ENCODE peak calls at places on chromosomes 11 and 22, in eight cellular contexts. One of them, this sample, is unnamed.

GRCh38 chr22:34973016-34973415 is 92.9 kb upstream of the ISX start:
- DNase-seq in COR-L47: no peak
- DNase-seq in stimulated activated CD4-positive, alpha-beta T cell treated with anti-CD3 and anti-CD28 coated beads, Interleukin-12 subunit alpha, Interleukin-12 subunit beta, amount 100 ng/mL, for 4 hours: no peak
- DNase-seq in upper lobe of right lung: no peak
- DNase-seq in stimulated activated naive CD4-positive, alpha-beta T cell treated with Interleukin-2 at 50 U/mL for 16 hours: no peak
- DNase-seq in NCI-H187 treated with DMSO at 0.1 percent for 48 hours: no peak
- DNase-seq in neural progenitor cell: peak; percentile 33
- DNase-seq in mucosa of gallbladder: no peak
- DNase-seq in this sample: no peak

GRCh38 chr11:109432105-109432504 is 10.1 kb downstream of the C11orf87 start:
- DNase-seq in COR-L47: no peak
- DNase-seq in stimulated activated CD4-positive, alpha-beta T cell treated with anti-CD3 and anti-CD28 coated beads, Interleukin-12 subunit alpha, Interleukin-12 subunit beta, amount 100 ng/mL, for 4 hours: no peak
- DNase-seq in upper lobe of right lung: no peak
- DNase-seq in stimulated activated naive CD4-positive, alpha-beta T cell treated with Interleukin-2 at 50 U/mL for 16 hours: no peak
- DNase-seq in NCI-H187 treated with DMSO at 0.1 percent for 48 hours: no peak
- DNase-seq in neural progenitor cell: no peak
- DNase-seq in mucosa of gallbladder: no peak
- DNase-seq in this sample: no peak

GRCh38 chr22:43228330-43228729 is 41.4 kb upstream of the TTLL12 start:
- DNase-seq in COR-L47: no peak
- DNase-seq in stimulated activated CD4-positive, alpha-beta T cell treated with anti-CD3 and anti-CD28 coated beads, Interleukin-12 subunit alpha, Interleukin-12 subunit beta, amount 100 ng/mL, for 4 hours: no peak
- DNase-seq in upper lobe of right lung: no peak
- DNase-seq in stimulated activated naive CD4-positive, alpha-beta T cell treated with Interleukin-2 at 50 U/mL for 16 hours: no peak
- DNase-seq in NCI-H187 treated with DMSO at 0.1 percent for 48 hours: no peak
- DNase-seq in neural progenitor cell: peak; percentile 57
- DNase-seq in mucosa of gallbladder: no peak
- DNase-seq in this sample: no peak

GRCh38 chr11:103420593-103420992 is 311.4 kb downstream of the DYNC2H1 start:
- DNase-seq in COR-L47: no peak
- DNase-seq in stimulated activated CD4-positive, alpha-beta T cell treated with anti-CD3 and anti-CD28 coated beads, Interleukin-12 subunit alpha, Interleukin-12 subunit beta, amount 100 ng/mL, for 4 hours: no peak
- DNase-seq in upper lobe of right lung: no peak
- DNase-seq in stimulated activated naive CD4-positive, alpha-beta T cell treated with Interleukin-2 at 50 U/mL for 16 hours: no peak
- DNase-seq in NCI-H187 treated with DMSO at 0.1 percent for 48 hours: no peak
- DNase-seq in neural progenitor cell: no peak
- DNase-seq in mucosa of gallbladder: no peak
- DNase-seq in this sample: no peak

GRCh38 chr22:42431401-42432019 is 693 bp downstream of the NFAM1 start:
- DNase-seq in COR-L47: no peak
- DNase-seq in stimulated activated CD4-positive, alpha-beta T cell treated with anti-CD3 and anti-CD28 coated beads, Interleukin-12 subunit alpha, Interleukin-12 subunit beta, amount 100 ng/mL, for 4 hours: no peak
- DNase-seq in upper lobe of right lung: no peak
- DNase-seq in stimulated activated naive CD4-positive, alpha-beta T cell treated with Interleukin-2 at 50 U/mL for 16 hours: no peak
- DNase-seq in NCI-H187 treated with DMSO at 0.1 percent for 48 hours: no peak
- DNase-seq in neural progenitor cell: no peak
- DNase-seq in mucosa of gallbladder: no peak
- DNase-seq in this sample: no peak

GRCh38 chr11:45872513-45873356 is 12.7 kb upstream of the MAPK8IP1 start:
- DNase-seq in COR-L47: peak; percentile 52
- DNase-seq in stimulated activated CD4-positive, alpha-beta T cell treated with anti-CD3 and anti-CD28 coated beads, Interleukin-12 subunit alpha, Interleukin-12 subunit beta, amount 100 ng/mL, for 4 hours: no peak
- DNase-seq in upper lobe of right lung: peak; percentile 69
- DNase-seq in stimulated activated naive CD4-positive, alpha-beta T cell treated with Interleukin-2 at 50 U/mL for 16 hours: no peak
- DNase-seq in NCI-H187 treated with DMSO at 0.1 percent for 48 hours: no peak
- DNase-seq in neural progenitor cell: peak; percentile 89
- DNase-seq in mucosa of gallbladder: no peak
- DNase-seq in this sample: peak; percentile 42

GRCh38 chr11:70032470-70032795 is 45.7 kb upstream of the ANO1 start:
- DNase-seq in COR-L47: no peak
- DNase-seq in stimulated activated CD4-positive, alpha-beta T cell treated with anti-CD3 and anti-CD28 coated beads, Interleukin-12 subunit alpha, Interleukin-12 subunit beta, amount 100 ng/mL, for 4 hours: no peak
- DNase-seq in upper lobe of right lung: no peak
- DNase-seq in stimulated activated naive CD4-positive, alpha-beta T cell treated with Interleukin-2 at 50 U/mL for 16 hours: no peak
- DNase-seq in NCI-H187 treated with DMSO at 0.1 percent for 48 hours: no peak
- DNase-seq in neural progenitor cell: no peak
- DNase-seq in mucosa of gallbladder: no peak
- DNase-seq in this sample: no peak

GRCh38 chr11:126112547-126112946 is 49.9 kb upstream of the CDON start:
- DNase-seq in COR-L47: no peak
- DNase-seq in stimulated activated CD4-positive, alpha-beta T cell treated with anti-CD3 and anti-CD28 coated beads, Interleukin-12 subunit alpha, Interleukin-12 subunit beta, amount 100 ng/mL, for 4 hours: no peak
- DNase-seq in upper lobe of right lung: no peak
- DNase-seq in stimulated activated naive CD4-positive, alpha-beta T cell treated with Interleukin-2 at 50 U/mL for 16 hours: no peak
- DNase-seq in NCI-H187 treated with DMSO at 0.1 percent for 48 hours: no peak
- DNase-seq in neural progenitor cell: no peak
- DNase-seq in mucosa of gallbladder: no peak
- DNase-seq in this sample: no peak

GRCh38 chr11:57556041-57556440 is 11.4 kb downstream of the UBE2L6 start:
- DNase-seq in COR-L47: no peak
- DNase-seq in stimulated activated CD4-positive, alpha-beta T cell treated with anti-CD3 and anti-CD28 coated beads, Interleukin-12 subunit alpha, Interleukin-12 subunit beta, amount 100 ng/mL, for 4 hours: no peak
- DNase-seq in upper lobe of right lung: no peak
- DNase-seq in stimulated activated naive CD4-positive, alpha-beta T cell treated with Interleukin-2 at 50 U/mL for 16 hours: no peak
- DNase-seq in NCI-H187 treated with DMSO at 0.1 percent for 48 hours: no peak
- DNase-seq in neural progenitor cell: no peak
- DNase-seq in mucosa of gallbladder: no peak
- DNase-seq in this sample: no peak

GRCh38 chr22:22533417-22533816 is 13.3 kb upstream of the ZNF280A start:
- DNase-seq in COR-L47: no peak
- DNase-seq in stimulated activated CD4-positive, alpha-beta T cell treated with anti-CD3 and anti-CD28 coated beads, Interleukin-12 subunit alpha, Interleukin-12 subunit beta, amount 100 ng/mL, for 4 hours: no peak
- DNase-seq in upper lobe of right lung: no peak
- DNase-seq in stimulated activated naive CD4-positive, alpha-beta T cell treated with Interleukin-2 at 50 U/mL for 16 hours: no peak
- DNase-seq in NCI-H187 treated with DMSO at 0.1 percent for 48 hours: no peak
- DNase-seq in neural progenitor cell: no peak
- DNase-seq in mucosa of gallbladder: no peak
- DNase-seq in this sample: no peak

GRCh38 chr11:36019722-36020121 is 75.9 kb downstream of the LDLRAD3 start:
- DNase-seq in COR-L47: no peak
- DNase-seq in stimulated activated CD4-positive, alpha-beta T cell treated with anti-CD3 and anti-CD28 coated beads, Interleukin-12 subunit alpha, Interleukin-12 subunit beta, amount 100 ng/mL, for 4 hours: no peak
- DNase-seq in upper lobe of right lung: no peak
- DNase-seq in stimulated activated naive CD4-positive, alpha-beta T cell treated with Interleukin-2 at 50 U/mL for 16 hours: no peak
- DNase-seq in NCI-H187 treated with DMSO at 0.1 percent for 48 hours: no peak
- DNase-seq in neural progenitor cell: no peak
- DNase-seq in mucosa of gallbladder: no peak
- DNase-seq in this sample: no peak

GRCh38 chr11:79440451-79441158 is at the start of gene TENM4:
- DNase-seq in COR-L47: peak; percentile 77
- DNase-seq in stimulated activated CD4-positive, alpha-beta T cell treated with anti-CD3 and anti-CD28 coated beads, Interleukin-12 subunit alpha, Interleukin-12 subunit beta, amount 100 ng/mL, for 4 hours: no peak
- DNase-seq in upper lobe of right lung: peak; percentile 70
- DNase-seq in stimulated activated naive CD4-positive, alpha-beta T cell treated with Interleukin-2 at 50 U/mL for 16 hours: no peak
- DNase-seq in NCI-H187 treated with DMSO at 0.1 percent for 48 hours: no peak
- DNase-seq in neural progenitor cell: peak; percentile 83
- DNase-seq in mucosa of gallbladder: peak; percentile 54
- DNase-seq in this sample: no peak

GRCh38 chr11:66559141-66559861 is 9.1 kb downstream of the CTSF start:
- DNase-seq in COR-L47: no peak
- DNase-seq in stimulated activated CD4-positive, alpha-beta T cell treated with anti-CD3 and anti-CD28 coated beads, Interleukin-12 subunit alpha, Interleukin-12 subunit beta, amount 100 ng/mL, for 4 hours: peak; percentile 34
- DNase-seq in upper lobe of right lung: no peak
- DNase-seq in stimulated activated naive CD4-positive, alpha-beta T cell treated with Interleukin-2 at 50 U/mL for 16 hours: peak; percentile 9
- DNase-seq in NCI-H187 treated with DMSO at 0.1 percent for 48 hours: no peak
- DNase-seq in neural progenitor cell: no peak
- DNase-seq in mucosa of gallbladder: no peak
- DNase-seq in this sample: peak; percentile 15

GRCh38 chr11:32100495-32100894 is 9.6 kb downstream of the RCN1 start:
- DNase-seq in COR-L47: no peak
- DNase-seq in stimulated activated CD4-positive, alpha-beta T cell treated with anti-CD3 and anti-CD28 coated beads, Interleukin-12 subunit alpha, Interleukin-12 subunit beta, amount 100 ng/mL, for 4 hours: no peak
- DNase-seq in upper lobe of right lung: no peak
- DNase-seq in stimulated activated naive CD4-positive, alpha-beta T cell treated with Interleukin-2 at 50 U/mL for 16 hours: no peak
- DNase-seq in NCI-H187 treated with DMSO at 0.1 percent for 48 hours: no peak
- DNase-seq in neural progenitor cell: no peak
- DNase-seq in mucosa of gallbladder: no peak
- DNase-seq in this sample: no peak

GRCh38 chr22:19663821-19664325 is 50.4 kb upstream of the SEPTIN5 start:
- DNase-seq in COR-L47: peak; percentile 30
- DNase-seq in stimulated activated CD4-positive, alpha-beta T cell treated with anti-CD3 and anti-CD28 coated beads, Interleukin-12 subunit alpha, Interleukin-12 subunit beta, amount 100 ng/mL, for 4 hours: no peak
- DNase-seq in upper lobe of right lung: no peak
- DNase-seq in stimulated activated naive CD4-positive, alpha-beta T cell treated with Interleukin-2 at 50 U/mL for 16 hours: no peak
- DNase-seq in NCI-H187 treated with DMSO at 0.1 percent for 48 hours: no peak
- DNase-seq in neural progenitor cell: peak; percentile 31
- DNase-seq in mucosa of gallbladder: no peak
- DNase-seq in this sample: no peak

GRCh38 chr22:32628626-32629587 is 154.3 kb downstream of the FBXO7 start:
- DNase-seq in COR-L47: no peak
- DNase-seq in stimulated activated CD4-positive, alpha-beta T cell treated with anti-CD3 and anti-CD28 coated beads, Interleukin-12 subunit alpha, Interleukin-12 subunit beta, amount 100 ng/mL, for 4 hours: no peak
- DNase-seq in upper lobe of right lung: no peak
- DNase-seq in stimulated activated naive CD4-positive, alpha-beta T cell treated with Interleukin-2 at 50 U/mL for 16 hours: no peak
- DNase-seq in NCI-H187 treated with DMSO at 0.1 percent for 48 hours: no peak
- DNase-seq in neural progenitor cell: no peak
- DNase-seq in mucosa of gallbladder: no peak
- DNase-seq in this sample: no peak

GRCh38 chr11:91257593-91258170 is 966.9 kb upstream of the FAT3 start:
- DNase-seq in COR-L47: no peak
- DNase-seq in stimulated activated CD4-positive, alpha-beta T cell treated with anti-CD3 and anti-CD28 coated beads, Interleukin-12 subunit alpha, Interleukin-12 subunit beta, amount 100 ng/mL, for 4 hours: no peak
- DNase-seq in upper lobe of right lung: no peak
- DNase-seq in stimulated activated naive CD4-positive, alpha-beta T cell treated with Interleukin-2 at 50 U/mL for 16 hours: no peak
- DNase-seq in NCI-H187 treated with DMSO at 0.1 percent for 48 hours: no peak
- DNase-seq in neural progenitor cell: no peak
- DNase-seq in mucosa of gallbladder: no peak
- DNase-seq in this sample: no peak

GRCh38 chr11:1041936-1042608 is 5.6 kb upstream of the MUC6 start:
- DNase-seq in COR-L47: no peak
- DNase-seq in stimulated activated CD4-positive, alpha-beta T cell treated with anti-CD3 and anti-CD28 coated beads, Interleukin-12 subunit alpha, Interleukin-12 subunit beta, amount 100 ng/mL, for 4 hours: no peak
- DNase-seq in upper lobe of right lung: peak; percentile 70
- DNase-seq in stimulated activated naive CD4-positive, alpha-beta T cell treated with Interleukin-2 at 50 U/mL for 16 hours: no peak
- DNase-seq in NCI-H187 treated with DMSO at 0.1 percent for 48 hours: no peak
- DNase-seq in neural progenitor cell: no peak
- DNase-seq in mucosa of gallbladder: peak; percentile 65
- DNase-seq in this sample: peak; percentile 53

GRCh38 chr11:107006076-107006833 is 12.0 kb downstream of the GUCY1A2 start:
- DNase-seq in COR-L47: no peak
- DNase-seq in stimulated activated CD4-positive, alpha-beta T cell treated with anti-CD3 and anti-CD28 coated beads, Interleukin-12 subunit alpha, Interleukin-12 subunit beta, amount 100 ng/mL, for 4 hours: no peak
- DNase-seq in upper lobe of right lung: no peak
- DNase-seq in stimulated activated naive CD4-positive, alpha-beta T cell treated with Interleukin-2 at 50 U/mL for 16 hours: no peak
- DNase-seq in NCI-H187 treated with DMSO at 0.1 percent for 48 hours: no peak
- DNase-seq in neural progenitor cell: no peak
- DNase-seq in mucosa of gallbladder: no peak
- DNase-seq in this sample: no peak

GRCh38 chr22:45579306-45579705 is 76.6 kb downstream of the FBLN1 start:
- DNase-seq in COR-L47: no peak
- DNase-seq in stimulated activated CD4-positive, alpha-beta T cell treated with anti-CD3 and anti-CD28 coated beads, Interleukin-12 subunit alpha, Interleukin-12 subunit beta, amount 100 ng/mL, for 4 hours: no peak
- DNase-seq in upper lobe of right lung: no peak
- DNase-seq in stimulated activated naive CD4-positive, alpha-beta T cell treated with Interleukin-2 at 50 U/mL for 16 hours: no peak
- DNase-seq in NCI-H187 treated with DMSO at 0.1 percent for 48 hours: no peak
- DNase-seq in neural progenitor cell: no peak
- DNase-seq in mucosa of gallbladder: no peak
- DNase-seq in this sample: no peak

GRCh38 chr11:29578806-29579205 is 438.0 kb downstream of the KCNA4 start:
- DNase-seq in COR-L47: no peak
- DNase-seq in stimulated activated CD4-positive, alpha-beta T cell treated with anti-CD3 and anti-CD28 coated beads, Interleukin-12 subunit alpha, Interleukin-12 subunit beta, amount 100 ng/mL, for 4 hours: no peak
- DNase-seq in upper lobe of right lung: no peak
- DNase-seq in stimulated activated naive CD4-positive, alpha-beta T cell treated with Interleukin-2 at 50 U/mL for 16 hours: no peak
- DNase-seq in NCI-H187 treated with DMSO at 0.1 percent for 48 hours: no peak
- DNase-seq in neural progenitor cell: no peak
- DNase-seq in mucosa of gallbladder: no peak
- DNase-seq in this sample: no peak

GRCh38 chr11:12640926-12641849 is 33.0 kb upstream of the TEAD1 start:
- DNase-seq in COR-L47: no peak
- DNase-seq in stimulated activated CD4-positive, alpha-beta T cell treated with anti-CD3 and anti-CD28 coated beads, Interleukin-12 subunit alpha, Interleukin-12 subunit beta, amount 100 ng/mL, for 4 hours: no peak
- DNase-seq in upper lobe of right lung: no peak
- DNase-seq in stimulated activated naive CD4-positive, alpha-beta T cell treated with Interleukin-2 at 50 U/mL for 16 hours: no peak
- DNase-seq in NCI-H187 treated with DMSO at 0.1 percent for 48 hours: no peak
- DNase-seq in neural progenitor cell: no peak
- DNase-seq in mucosa of gallbladder: no peak
- DNase-seq in this sample: no peak

GRCh38 chr11:13030857-13031256 is 21.7 kb downstream of the RASSF10 start:
- DNase-seq in COR-L47: no peak
- DNase-seq in stimulated activated CD4-positive, alpha-beta T cell treated with anti-CD3 and anti-CD28 coated beads, Interleukin-12 subunit alpha, Interleukin-12 subunit beta, amount 100 ng/mL, for 4 hours: no peak
- DNase-seq in upper lobe of right lung: peak; percentile 73
- DNase-seq in stimulated activated naive CD4-positive, alpha-beta T cell treated with Interleukin-2 at 50 U/mL for 16 hours: no peak
- DNase-seq in NCI-H187 treated with DMSO at 0.1 percent for 48 hours: no peak
- DNase-seq in neural progenitor cell: no peak
- DNase-seq in mucosa of gallbladder: peak; percentile 55
- DNase-seq in this sample: no peak

GRCh38 chr11:17714356-17714854 is 5.0 kb upstream of the MYOD1 start:
- DNase-seq in COR-L47: no peak
- DNase-seq in stimulated activated CD4-positive, alpha-beta T cell treated with anti-CD3 and anti-CD28 coated beads, Interleukin-12 subunit alpha, Interleukin-12 subunit beta, amount 100 ng/mL, for 4 hours: no peak
- DNase-seq in upper lobe of right lung: no peak
- DNase-seq in stimulated activated naive CD4-positive, alpha-beta T cell treated with Interleukin-2 at 50 U/mL for 16 hours: no peak
- DNase-seq in NCI-H187 treated with DMSO at 0.1 percent for 48 hours: no peak
- DNase-seq in neural progenitor cell: no peak
- DNase-seq in mucosa of gallbladder: no peak
- DNase-seq in this sample: no peak

GRCh38 chr11:32574446-32574845 is 9.2 kb upstream of the EIF3M start:
- DNase-seq in COR-L47: no peak
- DNase-seq in stimulated activated CD4-positive, alpha-beta T cell treated with anti-CD3 and anti-CD28 coated beads, Interleukin-12 subunit alpha, Interleukin-12 subunit beta, amount 100 ng/mL, for 4 hours: no peak
- DNase-seq in upper lobe of right lung: no peak
- DNase-seq in stimulated activated naive CD4-positive, alpha-beta T cell treated with Interleukin-2 at 50 U/mL for 16 hours: no peak
- DNase-seq in NCI-H187 treated with DMSO at 0.1 percent for 48 hours: no peak
- DNase-seq in neural progenitor cell: no peak
- DNase-seq in mucosa of gallbladder: no peak
- DNase-seq in this sample: no peak

GRCh38 chr11:94740083-94740974 is 27.8 kb upstream of the AMOTL1 start:
- DNase-seq in COR-L47: peak; percentile 77
- DNase-seq in stimulated activated CD4-positive, alpha-beta T cell treated with anti-CD3 and anti-CD28 coated beads, Interleukin-12 subunit alpha, Interleukin-12 subunit beta, amount 100 ng/mL, for 4 hours: no peak
- DNase-seq in upper lobe of right lung: peak; percentile 69
- DNase-seq in stimulated activated naive CD4-positive, alpha-beta T cell treated with Interleukin-2 at 50 U/mL for 16 hours: no peak
- DNase-seq in NCI-H187 treated with DMSO at 0.1 percent for 48 hours: no peak
- DNase-seq in neural progenitor cell: peak; percentile 81
- DNase-seq in mucosa of gallbladder: no peak
- DNase-seq in this sample: no peak

This sample was measured in small intestine.